ENCODE peak calls at places on chromosomes 13 and 19, in eight cellular contexts. E is nephron progenitor cell, F is M059J, J is ascending aorta, K is amygdala, B is AG08395, X is NCI-H1092 treated with DMSO at 0.1 percent for 48 hours, P is HFFc6. Y is an unnamed sample.
A peak's percentile ranks its signal among the peaks of the same experiment; 100 is the strongest.

GRCh38 chr19:47109541-47110375 is 3.8 kb downstream of the ZC3H4 start:
- DNase-seq in F (no peak), J (no peak), E (no peak), X (no peak), B (no peak), P (peak; percentile 44), K (no peak), Y (peak; percentile 70)

GRCh38 chr13:66994097-66994496 is 236.0 kb downstream of the PCDH9 start:
- DNase-seq in X (no peak), B (peak; percentile 62), J (peak; percentile 18), E (peak; percentile 75), P (no peak), K (peak; percentile 68), F (peak; percentile 24), Y (peak; percentile 98)

GRCh38 chr13:112353856-112354255 is 22.3 kb upstream of the SPACA7 start:
- DNase-seq in B (no peak), F (no peak), X (no peak), E (no peak), P (no peak), K (no peak), J (no peak), Y (no peak)

GRCh38 chr19:39448271-39448670 is 2.9 kb downstream of the SUPT5H start:
- DNase-seq in E (no peak), K (no peak), J (no peak), B (peak; percentile 70), X (no peak), F (peak; percentile 88), P (peak; percentile 57), Y (no peak)

GRCh38 chr19:47633516-47633915 is 24.6 kb downstream of the BICRA start:
- DNase-seq in P (no peak), J (no peak), K (no peak), X (no peak), E (no peak), B (no peak), F (no peak), Y (no peak)

GRCh38 chr13:48505597-48506091 is 27.2 kb downstream of the RCBTB2 start:
- DNase-seq in P (peak; percentile 21), B (peak; percentile 62), F (no peak), E (no peak), J (peak; percentile 49), X (peak; percentile 68), K (no peak), Y (peak; percentile 65)

GRCh38 chr13:113419531-113420183 is 33.6 kb downstream of the ADPRHL1 start:
- DNase-seq in P (no peak), K (no peak), F (no peak), E (no peak), X (no peak), B (no peak), J (no peak), Y (no peak)

GRCh38 chr19:10270616-10271394 is at the start of gene ICAM1:
- DNase-seq in B (no peak), J (peak; percentile 50), F (peak; percentile 80), K (no peak), X (no peak), P (no peak), E (peak; percentile 61), Y (peak; percentile 89)

GRCh38 chr13:98279473-98280175 is 102.6 kb upstream of the RNF113B start:
- DNase-seq in F (no peak), B (no peak), E (peak; percentile 62), K (no peak), J (no peak), X (no peak), P (no peak), Y (peak; percentile 61)

GRCh38 chr13:31697290-31697689 is 42.0 kb upstream of the RXFP2 start:
- DNase-seq in X (no peak), F (peak; percentile 78), P (no peak), J (no peak), E (no peak), B (peak; percentile 15), K (no peak), Y (no peak)

GRCh38 chr19:17872251-17873001 is 681 bp downstream of the SLC5A5 start:
- DNase-seq in X (no peak), J (no peak), E (no peak), P (no peak), B (no peak), K (no peak), F (no peak), Y (no peak)

GRCh38 chr19:48113190-48113917 is 2.7 kb upstream of the PLA2G4C start:
- DNase-seq in J (no peak), X (no peak), F (no peak), B (no peak), E (no peak), P (no peak), K (no peak), Y (no peak)

GRCh38 chr19:14152713-14153112 is 16.3 kb upstream of the ASF1B start:
- DNase-seq in B (no peak), F (no peak), K (no peak), X (no peak), E (no peak), J (no peak), P (no peak), Y (no peak)

GRCh38 chr19:43504426-43505185 is at the start of gene PHLDB3:
- DNase-seq in E (peak; percentile 53), J (no peak), F (peak; percentile 54), X (peak; percentile 7), B (no peak), P (no peak), K (no peak), Y (no peak)

GRCh38 chr19:28168557-28168956 is 1044.4 kb downstream of the UQCRFS1 start:
- DNase-seq in F (no peak), E (peak; percentile 6), X (no peak), K (no peak), P (no peak), B (no peak), J (no peak), Y (no peak)

GRCh38 chr19:19385900-19386339 is 19.6 kb upstream of the GATAD2A start:
- DNase-seq in J (no peak), B (no peak), P (peak; percentile 33), K (no peak), X (no peak), F (no peak), E (peak; percentile 69), Y (peak; percentile 71)

GRCh38 chr13:25847635-25848616 is 203.9 kb downstream of the SHISA2 start:
- DNase-seq in B (no peak), F (no peak), K (no peak), X (no peak), E (no peak), P (no peak), J (no peak), Y (no peak)

GRCh38 chr19:8826371-8826770 is 5.7 kb downstream of the ZNF558 start:
- DNase-seq in E (no peak), P (no peak), F (no peak), B (no peak), X (no peak), K (no peak), J (no peak), Y (no peak)

GRCh38 chr13:81080911-81081454 is 740.1 kb upstream of the SPRY2 start:
- DNase-seq in E (no peak), B (no peak), J (no peak), K (no peak), X (no peak), P (no peak), F (no peak), Y (no peak)

GRCh38 chr19:32702010-32702409 is 10.4 kb downstream of the NUDT19 start:
- DNase-seq in B (no peak), X (peak; percentile 12), E (no peak), J (no peak), F (peak; percentile 19), K (no peak), P (no peak), Y (no peak)